ENCODE peak calls at places on chromosome 4, in eight cellular contexts. One of them, this sample, is unnamed.

GRCh38 chr4:154222875-154223274 is 268.7 kb downstream of the DCHS2 start:
- DNase-seq in upper lobe of right lung: no peak
- DNase-seq in retinal pigment epithelial cell: no peak
- DNase-seq in A549: no peak
- DNase-seq in heart right ventricle: no peak
- DNase-seq in endothelial cell of umbilical vein: no peak
- DNase-seq in tibial nerve: no peak
- DNase-seq in AG10803: no peak
- DNase-seq in this sample: no peak

GRCh38 chr4:1008840-1009646 is 2.4 kb upstream of the FGFRL1 start:
- DNase-seq in upper lobe of right lung: peak; percentile 79
- DNase-seq in retinal pigment epithelial cell: no peak
- DNase-seq in A549: no peak
- DNase-seq in heart right ventricle: peak; percentile 44
- DNase-seq in endothelial cell of umbilical vein: peak; percentile 25
- DNase-seq in tibial nerve: no peak
- DNase-seq in AG10803: no peak
- DNase-seq in this sample: no peak

GRCh38 chr4:3362431-3363287 is 69.8 kb downstream of the RGS12 start:
- DNase-seq in upper lobe of right lung: no peak
- DNase-seq in retinal pigment epithelial cell: no peak
- DNase-seq in A549: no peak
- DNase-seq in heart right ventricle: no peak
- DNase-seq in endothelial cell of umbilical vein: no peak
- DNase-seq in tibial nerve: no peak
- DNase-seq in AG10803: no peak
- DNase-seq in this sample: no peak

GRCh38 chr4:113901994-113902787 is 77.3 kb downstream of the ARSJ start:
- DNase-seq in upper lobe of right lung: peak; percentile 78
- DNase-seq in retinal pigment epithelial cell: no peak
- DNase-seq in A549: no peak
- DNase-seq in heart right ventricle: no peak
- DNase-seq in endothelial cell of umbilical vein: peak; percentile 26
- DNase-seq in tibial nerve: no peak
- DNase-seq in AG10803: no peak
- DNase-seq in this sample: no peak

GRCh38 chr4:125444166-125444565 is 129.4 kb downstream of the FAT4 start:
- DNase-seq in upper lobe of right lung: no peak
- DNase-seq in retinal pigment epithelial cell: no peak
- DNase-seq in A549: no peak
- DNase-seq in heart right ventricle: no peak
- DNase-seq in endothelial cell of umbilical vein: no peak
- DNase-seq in tibial nerve: no peak
- DNase-seq in AG10803: no peak
- DNase-seq in this sample: no peak

GRCh38 chr4:145047151-145047550 is 50.8 kb downstream of the ANAPC10 start:
- DNase-seq in upper lobe of right lung: no peak
- DNase-seq in retinal pigment epithelial cell: peak; percentile 8
- DNase-seq in A549: no peak
- DNase-seq in heart right ventricle: no peak
- DNase-seq in endothelial cell of umbilical vein: no peak
- DNase-seq in tibial nerve: peak; percentile 10
- DNase-seq in AG10803: no peak
- DNase-seq in this sample: no peak

GRCh38 chr4:2482192-2482591 is 13.3 kb downstream of the RNF4 start:
- DNase-seq in upper lobe of right lung: no peak
- DNase-seq in retinal pigment epithelial cell: no peak
- DNase-seq in A549: no peak
- DNase-seq in heart right ventricle: no peak
- DNase-seq in endothelial cell of umbilical vein: no peak
- DNase-seq in tibial nerve: no peak
- DNase-seq in AG10803: no peak
- DNase-seq in this sample: no peak

GRCh38 chr4:53656421-53656981 is 65.2 kb upstream of the LNX1 start:
- DNase-seq in upper lobe of right lung: no peak
- DNase-seq in retinal pigment epithelial cell: no peak
- DNase-seq in A549: no peak
- DNase-seq in heart right ventricle: no peak
- DNase-seq in endothelial cell of umbilical vein: no peak
- DNase-seq in tibial nerve: peak; percentile 45
- DNase-seq in AG10803: peak; percentile 85
- DNase-seq in this sample: no peak

GRCh38 chr4:40750461-40751258 is 905 bp downstream of the NSUN7 start:
- DNase-seq in upper lobe of right lung: no peak
- DNase-seq in retinal pigment epithelial cell: no peak
- DNase-seq in A549: no peak
- DNase-seq in heart right ventricle: no peak
- DNase-seq in endothelial cell of umbilical vein: peak; percentile 3
- DNase-seq in tibial nerve: no peak
- DNase-seq in AG10803: peak; percentile 31
- DNase-seq in this sample: no peak

GRCh38 chr4:108324450-108324849 is 155.7 kb upstream of the LEF1 start:
- DNase-seq in upper lobe of right lung: no peak
- DNase-seq in retinal pigment epithelial cell: no peak
- DNase-seq in A549: no peak
- DNase-seq in heart right ventricle: no peak
- DNase-seq in endothelial cell of umbilical vein: no peak
- DNase-seq in tibial nerve: no peak
- DNase-seq in AG10803: no peak
- DNase-seq in this sample: no peak

GRCh38 chr4:108328033-108328732 is 159.5 kb upstream of the LEF1 start:
- DNase-seq in upper lobe of right lung: no peak
- DNase-seq in retinal pigment epithelial cell: no peak
- DNase-seq in A549: no peak
- DNase-seq in heart right ventricle: no peak
- DNase-seq in endothelial cell of umbilical vein: no peak
- DNase-seq in tibial nerve: no peak
- DNase-seq in AG10803: no peak
- DNase-seq in this sample: no peak

GRCh38 chr4:108320066-108320465 is 151.3 kb upstream of the LEF1 start:
- DNase-seq in upper lobe of right lung: no peak
- DNase-seq in retinal pigment epithelial cell: no peak
- DNase-seq in A549: no peak
- DNase-seq in heart right ventricle: no peak
- DNase-seq in endothelial cell of umbilical vein: no peak
- DNase-seq in tibial nerve: no peak
- DNase-seq in AG10803: no peak
- DNase-seq in this sample: peak; percentile 10

GRCh38 chr4:108322497-108322896 is 153.8 kb upstream of the LEF1 start:
- DNase-seq in upper lobe of right lung: no peak
- DNase-seq in retinal pigment epithelial cell: no peak
- DNase-seq in A549: no peak
- DNase-seq in heart right ventricle: no peak
- DNase-seq in endothelial cell of umbilical vein: no peak
- DNase-seq in tibial nerve: no peak
- DNase-seq in AG10803: no peak
- DNase-seq in this sample: no peak

DNA sequence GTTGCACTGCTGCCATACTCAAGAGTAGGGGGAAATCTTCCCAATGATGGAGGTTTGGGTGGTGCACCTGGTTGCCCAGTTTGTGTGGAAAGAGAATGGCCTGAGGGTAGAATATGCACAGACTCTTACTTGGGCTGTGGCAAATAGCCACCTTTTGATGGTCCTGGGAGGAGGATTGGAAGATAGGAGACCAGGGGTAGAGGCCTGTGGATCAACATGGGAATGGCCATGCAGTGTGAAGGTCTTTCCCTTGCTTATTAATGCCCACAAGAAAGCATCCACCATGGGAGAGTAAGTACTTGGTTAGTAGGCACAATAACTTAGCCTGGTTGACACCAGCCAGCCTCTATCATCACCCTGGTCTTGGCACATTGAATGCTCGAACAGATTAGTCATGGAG is 156.8 kb upstream of the LEF1 start:
- DNase-seq in upper lobe of right lung: no peak
- DNase-seq in retinal pigment epithelial cell: no peak
- DNase-seq in A549: no peak
- DNase-seq in heart right ventricle: no peak
- DNase-seq in endothelial cell of umbilical vein: no peak
- DNase-seq in tibial nerve: no peak
- DNase-seq in AG10803: no peak
- DNase-seq in this sample: no peak
- H3K4me3 ChIP-seq in upper lobe of right lung: no peak overlapping the region
- H3K4me3 ChIP-seq in retinal pigment epithelial cell: no peak overlapping the region
- H3K4me3 ChIP-seq in A549: no peak overlapping the region
- H3K4me3 ChIP-seq in heart right ventricle: no peak overlapping the region
- H3K4me3 ChIP-seq in endothelial cell of umbilical vein: no peak overlapping the region
- H3K4me3 ChIP-seq in tibial nerve: no peak overlapping the region
- H3K4me3 ChIP-seq in AG10803: no peak overlapping the region
- H3K4me3 ChIP-seq in this sample: no peak overlapping the region

GRCh38 chr4:98143001-98143899 is at the start of gene STPG2:
- DNase-seq in upper lobe of right lung: peak; percentile 98
- DNase-seq in retinal pigment epithelial cell: peak; percentile 60
- DNase-seq in A549: peak; percentile 91
- DNase-seq in heart right ventricle: peak; percentile 95
- DNase-seq in endothelial cell of umbilical vein: peak; percentile 87
- DNase-seq in tibial nerve: peak; percentile 70
- DNase-seq in AG10803: peak; percentile 90
- DNase-seq in this sample: peak; percentile 25
- TF ChIP-seq CTCF in upper lobe of right lung: peak; percentile 52
- TF ChIP-seq CTCF in retinal pigment epithelial cell: peak; percentile 61
- TF ChIP-seq CTCF in A549: peak; percentile 27
- TF ChIP-seq CTCF in heart right ventricle: peak; percentile 48
- TF ChIP-seq CTCF in endothelial cell of umbilical vein: peak; percentile 59
- TF ChIP-seq CTCF in tibial nerve: peak; percentile 34
- TF ChIP-seq CTCF in AG10803: peak; percentile 41
- TF ChIP-seq CTCF in this sample: peak; percentile 71

GRCh38 chr4:110475881-110476818 is at the start of gene ENPEP:
- DNase-seq in upper lobe of right lung: no peak
- DNase-seq in retinal pigment epithelial cell: no peak
- DNase-seq in A549: no peak
- DNase-seq in heart right ventricle: peak; percentile 44
- DNase-seq in endothelial cell of umbilical vein: no peak
- DNase-seq in tibial nerve: peak; percentile 15
- DNase-seq in AG10803: peak; percentile 37
- DNase-seq in this sample: no peak
- H3K4me3 ChIP-seq in upper lobe of right lung: peak within 1 kb of the TSS; percentile 44
- H3K4me3 ChIP-seq in retinal pigment epithelial cell: no peak within 1 kb of the TSS
- H3K4me3 ChIP-seq in A549: peak within 1 kb of the TSS; percentile 21
- H3K4me3 ChIP-seq in heart right ventricle: peak within 1 kb of the TSS; percentile 36
- H3K4me3 ChIP-seq in endothelial cell of umbilical vein: no peak within 1 kb of the TSS
- H3K4me3 ChIP-seq in tibial nerve: peak within 1 kb of the TSS; percentile 19
- H3K4me3 ChIP-seq in AG10803: peak within 1 kb of the TSS; percentile 66
- H3K4me3 ChIP-seq in this sample: peak within 1 kb of the TSS; percentile 78

GRCh38 chr4:44738615-44739014 is 12.3 kb upstream of the GNPDA2 start:
- DNase-seq in upper lobe of right lung: no peak
- DNase-seq in retinal pigment epithelial cell: no peak
- DNase-seq in A549: peak; percentile 4
- DNase-seq in heart right ventricle: no peak
- DNase-seq in endothelial cell of umbilical vein: no peak
- DNase-seq in tibial nerve: no peak
- DNase-seq in AG10803: no peak
- DNase-seq in this sample: no peak
- TF ChIP-seq CTCF in upper lobe of right lung: peak; percentile 33
- TF ChIP-seq CTCF in retinal pigment epithelial cell: peak; percentile 54
- TF ChIP-seq CTCF in A549: no peak
- TF ChIP-seq CTCF in heart right ventricle: no peak
- TF ChIP-seq CTCF in endothelial cell of umbilical vein: no peak
- TF ChIP-seq CTCF in tibial nerve: no peak
- TF ChIP-seq CTCF in AG10803: peak; percentile 52
- TF ChIP-seq CTCF in this sample: peak; percentile 50

GRCh38 chr4:76641351-76641750 is 206.3 kb downstream of the SHROOM3 start:
- DNase-seq in upper lobe of right lung: no peak
- DNase-seq in retinal pigment epithelial cell: no peak
- DNase-seq in A549: no peak
- DNase-seq in heart right ventricle: no peak
- DNase-seq in endothelial cell of umbilical vein: no peak
- DNase-seq in tibial nerve: no peak
- DNase-seq in AG10803: no peak
- DNase-seq in this sample: no peak

GRCh38 chr4:76637704-76638361 is 202.8 kb downstream of the SHROOM3 start:
- DNase-seq in upper lobe of right lung: no peak
- DNase-seq in retinal pigment epithelial cell: no peak
- DNase-seq in A549: no peak
- DNase-seq in heart right ventricle: no peak
- DNase-seq in endothelial cell of umbilical vein: no peak
- DNase-seq in tibial nerve: no peak
- DNase-seq in AG10803: peak; percentile 42
- DNase-seq in this sample: no peak

GRCh38 chr4:76640252-76640925 is 205.4 kb downstream of the SHROOM3 start:
- DNase-seq in upper lobe of right lung: peak; percentile 79
- DNase-seq in retinal pigment epithelial cell: no peak
- DNase-seq in A549: no peak
- DNase-seq in heart right ventricle: no peak
- DNase-seq in endothelial cell of umbilical vein: no peak
- DNase-seq in tibial nerve: no peak
- DNase-seq in AG10803: no peak
- DNase-seq in this sample: no peak

GRCh38 chr4:76641758-76642157 is 206.7 kb downstream of the SHROOM3 start:
- DNase-seq in upper lobe of right lung: no peak
- DNase-seq in retinal pigment epithelial cell: no peak
- DNase-seq in A549: no peak
- DNase-seq in heart right ventricle: no peak
- DNase-seq in endothelial cell of umbilical vein: no peak
- DNase-seq in tibial nerve: no peak
- DNase-seq in AG10803: no peak
- DNase-seq in this sample: no peak

DNA sequence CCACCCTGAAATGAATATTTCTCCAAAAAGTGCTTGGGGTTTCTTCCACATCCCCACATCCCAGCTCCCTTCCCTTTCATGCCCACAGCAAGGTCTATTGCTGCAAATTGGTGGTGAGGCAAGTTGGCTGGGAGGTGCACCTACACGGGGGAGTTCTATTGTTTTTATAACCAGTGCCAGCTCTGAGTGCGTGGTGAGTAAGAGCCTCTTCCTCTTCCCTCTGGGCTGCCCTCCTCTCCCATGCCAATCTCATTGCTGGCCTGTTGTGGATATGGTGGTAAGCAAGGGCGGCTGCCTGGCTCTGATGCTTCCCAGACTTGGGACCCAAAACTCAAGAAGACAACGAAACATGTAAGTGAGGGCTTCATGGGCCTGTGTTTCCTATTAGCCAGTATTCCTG is 204.3 kb downstream of the SHROOM3 start:
- DNase-seq in upper lobe of right lung: no peak
- DNase-seq in retinal pigment epithelial cell: no peak
- DNase-seq in A549: no peak
- DNase-seq in heart right ventricle: no peak
- DNase-seq in endothelial cell of umbilical vein: peak; percentile 56
- DNase-seq in tibial nerve: no peak
- DNase-seq in AG10803: no peak
- DNase-seq in this sample: peak; percentile 42
- H3K4me3 ChIP-seq in upper lobe of right lung: no peak overlapping the region
- H3K4me3 ChIP-seq in retinal pigment epithelial cell: no peak overlapping the region
- H3K4me3 ChIP-seq in A549: no peak overlapping the region
- H3K4me3 ChIP-seq in heart right ventricle: no peak overlapping the region
- H3K4me3 ChIP-seq in endothelial cell of umbilical vein: peak overlapping the region; percentile 74
- H3K4me3 ChIP-seq in tibial nerve: no peak overlapping the region
- H3K4me3 ChIP-seq in AG10803: no peak overlapping the region
- H3K4me3 ChIP-seq in this sample: no peak overlapping the region

GRCh38 chr4:35461931-35462659 is 782.2 kb downstream of the ARAP2 start:
- DNase-seq in upper lobe of right lung: peak; percentile 21
- DNase-seq in retinal pigment epithelial cell: no peak
- DNase-seq in A549: peak; percentile 1
- DNase-seq in heart right ventricle: no peak
- DNase-seq in endothelial cell of umbilical vein: no peak
- DNase-seq in tibial nerve: no peak
- DNase-seq in AG10803: no peak
- DNase-seq in this sample: no peak
- TF ChIP-seq CTCF in upper lobe of right lung: no peak
- TF ChIP-seq CTCF in retinal pigment epithelial cell: no peak
- TF ChIP-seq CTCF in A549: no peak
- TF ChIP-seq CTCF in heart right ventricle: no peak
- TF ChIP-seq CTCF in endothelial cell of umbilical vein: no peak
- TF ChIP-seq CTCF in tibial nerve: no peak
- TF ChIP-seq CTCF in AG10803: no peak
- TF ChIP-seq CTCF in this sample: no peak

GRCh38 chr4:48985602-48985975 is 486 bp upstream of the CWH43 start:
- DNase-seq in upper lobe of right lung: no peak
- DNase-seq in retinal pigment epithelial cell: no peak
- DNase-seq in A549: no peak
- DNase-seq in heart right ventricle: no peak
- DNase-seq in endothelial cell of umbilical vein: no peak
- DNase-seq in tibial nerve: no peak
- DNase-seq in AG10803: no peak
- DNase-seq in this sample: no peak
- H3K4me3 ChIP-seq in upper lobe of right lung: no peak overlapping the region
- H3K4me3 ChIP-seq in retinal pigment epithelial cell: no peak overlapping the region
- H3K4me3 ChIP-seq in A549: no peak overlapping the region
- H3K4me3 ChIP-seq in heart right ventricle: peak overlapping the region; percentile 22
- H3K4me3 ChIP-seq in endothelial cell of umbilical vein: no peak overlapping the region
- H3K4me3 ChIP-seq in tibial nerve: no peak overlapping the region
- H3K4me3 ChIP-seq in AG10803: no peak overlapping the region
- H3K4me3 ChIP-seq in this sample: peak overlapping the region; percentile 35

This sample was measured in epithelial cell of proximal tubule.